ENCODE peak calls at places on chromosomes 1 and 21, in five cellular contexts. One of them, this sample, is unnamed. For H3K9me3, the result is how much of the 10 kb centered on the place peaks cover.

GRCh38 chr21:35974801-35975200 is 85.5 kb downstream of the SETD4 start:
- DNase-seq in esophagus muscularis mucosa: no peak
- DNase-seq in testis: no peak
- DNase-seq in adrenal gland: no peak
- DNase-seq in suprapubic skin: no peak
- DNase-seq in this sample: no peak

GRCh38 chr1:10827377-10828333 is 31.2 kb upstream of the CASZ1 start:
- DNase-seq in adrenal gland: no peak
- DNase-seq in suprapubic skin: no peak
- DNase-seq in esophagus muscularis mucosa: no peak
- DNase-seq in testis: no peak
- DNase-seq in this sample: no peak

GRCh38 chr1:66489146-66489545 is 44.8 kb upstream of the SGIP1 start:
- DNase-seq in esophagus muscularis mucosa: no peak
- DNase-seq in adrenal gland: no peak
- DNase-seq in suprapubic skin: no peak
- DNase-seq in testis: no peak
- DNase-seq in this sample: no peak

GRCh38 chr1:14108356-14109275 is 408.6 kb downstream of the PRDM2 start:
- DNase-seq in suprapubic skin: no peak
- DNase-seq in testis: no peak
- DNase-seq in adrenal gland: no peak
- DNase-seq in esophagus muscularis mucosa: peak
- DNase-seq in this sample: no peak

GRCh38 chr1:188857526-188858087 is 1620.1 kb downstream of the BRINP3 start:
- DNase-seq in suprapubic skin: no peak
- DNase-seq in testis: peak
- DNase-seq in esophagus muscularis mucosa: no peak
- DNase-seq in adrenal gland: no peak
- DNase-seq in this sample: no peak

GRCh38 chr1:110085666-110086065 is 15.2 kb upstream of the ALX3 start:
- DNase-seq in suprapubic skin: no peak
- DNase-seq in adrenal gland: no peak
- DNase-seq in testis: no peak
- DNase-seq in esophagus muscularis mucosa: no peak
- DNase-seq in this sample: no peak

GRCh38 chr1:7891804-7892203 is 38.9 kb upstream of the UTS2 start:
- DNase-seq in suprapubic skin: no peak
- DNase-seq in esophagus muscularis mucosa: no peak
- DNase-seq in testis: no peak
- DNase-seq in adrenal gland: no peak
- DNase-seq in this sample: no peak

GRCh38 chr1:171185064-171185463 is at the start of gene FMO2:
- DNase-seq in adrenal gland: no peak
- DNase-seq in esophagus muscularis mucosa: no peak
- DNase-seq in testis: no peak
- DNase-seq in suprapubic skin: no peak
- DNase-seq in this sample: peak

GRCh38 chr1:91478693-91479234 is 21.9 kb upstream of the CDC7 start:
- DNase-seq in adrenal gland: no peak
- DNase-seq in testis: no peak
- DNase-seq in suprapubic skin: no peak
- DNase-seq in esophagus muscularis mucosa: peak
- DNase-seq in this sample: no peak

GRCh38 chr1:19448491-19449439 is 36.6 kb downstream of the CAPZB start:
- DNase-seq in suprapubic skin: peak
- DNase-seq in testis: no peak
- DNase-seq in adrenal gland: peak
- DNase-seq in esophagus muscularis mucosa: no peak
- DNase-seq in this sample: peak

GRCh38 chr21:28547795-28548194 is 444.9 kb downstream of the LTN1 start:
- DNase-seq in esophagus muscularis mucosa: no peak
- DNase-seq in suprapubic skin: no peak
- DNase-seq in adrenal gland: no peak
- DNase-seq in testis: no peak
- DNase-seq in this sample: no peak

GRCh38 chr1:30984167-30984870 is 75.8 kb upstream of the SDC3 start:
- DNase-seq in esophagus muscularis mucosa: no peak
- DNase-seq in testis: no peak
- DNase-seq in suprapubic skin: no peak
- DNase-seq in adrenal gland: no peak
- DNase-seq in this sample: no peak

GRCh38 chr1:225462714-225463574 is 35.1 kb upstream of the LBR start:
- DNase-seq in adrenal gland: no peak
- DNase-seq in testis: no peak
- DNase-seq in esophagus muscularis mucosa: no peak
- DNase-seq in suprapubic skin: peak
- DNase-seq in this sample: no peak

GRCh38 chr1:151147132-151147503 is 687 bp upstream of the SEMA6C start:
- DNase-seq in testis: no peak
- DNase-seq in adrenal gland: no peak
- DNase-seq in suprapubic skin: no peak
- DNase-seq in esophagus muscularis mucosa: no peak
- DNase-seq in this sample: no peak

GRCh38 chr1:1291023-1291528 is 10.8 kb downstream of the SCNN1D start:
- DNase-seq in adrenal gland: peak
- DNase-seq in suprapubic skin: no peak
- DNase-seq in esophagus muscularis mucosa: no peak
- DNase-seq in testis: no peak
- DNase-seq in this sample: no peak

GRCh38 chr1:221699582-221700519 is 42.0 kb downstream of the DUSP10 start:
- DNase-seq in testis: no peak
- DNase-seq in esophagus muscularis mucosa: no peak
- DNase-seq in adrenal gland: no peak
- DNase-seq in suprapubic skin: no peak
- DNase-seq in this sample: no peak

DNA sequence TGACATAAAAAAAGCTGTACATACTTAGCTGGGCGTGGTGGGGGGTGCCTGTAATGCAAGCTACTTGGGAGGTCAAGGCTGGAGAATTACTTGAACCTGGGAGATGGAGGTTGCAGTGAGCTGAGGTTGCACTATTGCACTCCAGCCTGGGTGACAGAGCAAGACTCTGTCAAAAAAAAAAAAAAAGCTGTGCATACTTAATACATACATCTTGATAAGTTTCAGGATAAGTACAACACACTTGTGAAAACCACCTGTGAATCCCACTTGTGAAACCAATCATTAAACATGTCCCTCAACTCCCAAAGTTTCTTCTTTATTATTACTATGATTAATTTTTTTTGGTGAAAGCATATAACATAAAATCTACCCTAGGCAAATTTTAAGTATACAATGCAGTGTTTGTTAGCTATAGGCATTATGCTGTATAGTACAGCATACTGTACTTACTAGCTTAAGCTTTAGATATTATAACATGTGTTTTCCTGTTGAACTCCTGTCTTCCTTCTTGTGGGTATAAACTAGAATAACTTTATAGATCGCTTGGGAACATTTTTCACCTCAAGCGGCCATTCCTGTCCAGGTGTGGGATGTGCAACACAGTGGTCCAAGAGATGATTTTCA is 41.4 kb downstream of the DISC1 start:
- DNase-seq in esophagus muscularis mucosa: no peak
- DNase-seq in adrenal gland: no peak
- DNase-seq in suprapubic skin: no peak
- DNase-seq in testis: no peak
- DNase-seq in this sample: no peak
- TF ChIP-seq POLR2A in esophagus muscularis mucosa: no peak
- TF ChIP-seq POLR2A in adrenal gland: no peak
- TF ChIP-seq POLR2A in suprapubic skin: no peak
- TF ChIP-seq POLR2A in testis: no peak
- TF ChIP-seq POLR2A in this sample: no peak

GRCh38 chr1:207052736-207053545 is at the start of gene PFKFB2:
- DNase-seq in suprapubic skin: peak
- DNase-seq in esophagus muscularis mucosa: peak
- DNase-seq in testis: peak
- DNase-seq in adrenal gland: peak
- DNase-seq in this sample: peak
- H3K27ac ChIP-seq in suprapubic skin: peak
- H3K27ac ChIP-seq in esophagus muscularis mucosa: peak
- H3K27ac ChIP-seq in testis: peak
- H3K27ac ChIP-seq in adrenal gland: peak
- H3K27ac ChIP-seq in this sample: peak

GRCh38 chr1:83530506-83530905 is 468.4 kb downstream of the TTLL7 start:
- DNase-seq in esophagus muscularis mucosa: no peak
- DNase-seq in suprapubic skin: no peak
- DNase-seq in testis: no peak
- DNase-seq in adrenal gland: no peak
- DNase-seq in this sample: no peak

DNA sequence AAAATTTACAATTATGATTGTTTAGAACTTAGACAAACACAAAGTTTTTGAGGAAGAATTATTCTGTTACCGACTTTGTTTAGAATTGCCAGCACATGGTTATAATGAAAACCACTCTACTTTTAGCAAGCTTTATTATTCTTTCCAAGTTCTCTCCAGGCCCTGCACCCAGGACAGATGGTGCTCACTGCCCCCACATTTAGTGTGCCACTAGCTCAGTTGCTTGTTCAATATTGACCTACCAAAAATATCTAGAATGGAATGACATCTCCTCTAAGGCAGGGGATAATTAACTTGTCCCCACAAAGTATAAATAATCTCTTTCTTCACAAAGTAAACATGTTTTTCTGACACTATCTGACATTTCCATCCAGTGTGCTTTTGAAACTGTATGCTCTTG is 467.0 kb downstream of the TTLL7 start:
- DNase-seq in adrenal gland: no peak
- DNase-seq in suprapubic skin: no peak
- DNase-seq in testis: no peak
- DNase-seq in esophagus muscularis mucosa: no peak
- DNase-seq in this sample: no peak
- H3K9me3 ChIP-seq in adrenal gland: under half
- H3K9me3 ChIP-seq in suprapubic skin: under half
- H3K9me3 ChIP-seq in testis: under half
- H3K9me3 ChIP-seq in esophagus muscularis mucosa: under half
- H3K9me3 ChIP-seq in this sample: under half

GRCh38 chr1:202861420-202862121 is 27.4 kb downstream of the RABIF start:
- DNase-seq in esophagus muscularis mucosa: peak
- DNase-seq in suprapubic skin: peak
- DNase-seq in testis: peak
- DNase-seq in adrenal gland: peak
- DNase-seq in this sample: peak
- TF ChIP-seq POLR2A in esophagus muscularis mucosa: no peak
- TF ChIP-seq POLR2A in suprapubic skin: no peak
- TF ChIP-seq POLR2A in testis: peak
- TF ChIP-seq POLR2A in adrenal gland: no peak
- TF ChIP-seq POLR2A in this sample: peak

DNA sequence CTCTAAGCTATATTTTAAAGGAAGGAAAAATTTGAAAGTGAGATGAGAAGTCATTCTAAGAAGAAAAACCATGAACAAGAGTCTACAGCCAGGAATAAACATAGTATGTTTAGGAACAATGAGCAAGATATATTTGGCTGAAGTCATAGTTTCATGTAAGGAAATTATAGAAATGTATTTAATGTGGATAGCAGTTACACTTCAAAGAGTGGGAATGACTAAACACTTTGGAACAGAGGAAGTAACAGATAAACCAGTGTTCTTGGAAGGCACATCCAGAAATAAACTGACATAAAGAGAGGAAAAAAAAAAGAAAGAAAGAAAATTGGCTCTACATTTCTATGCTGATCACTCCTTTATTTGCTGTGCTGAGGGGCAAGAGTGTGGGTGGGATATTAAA is 18.0 kb downstream of the C8A start:
- DNase-seq in adrenal gland: no peak
- DNase-seq in testis: no peak
- DNase-seq in esophagus muscularis mucosa: no peak
- DNase-seq in suprapubic skin: no peak
- DNase-seq in this sample: no peak
- H3K27ac ChIP-seq in adrenal gland: no peak
- H3K27ac ChIP-seq in testis: no peak
- H3K27ac ChIP-seq in esophagus muscularis mucosa: no peak
- H3K27ac ChIP-seq in suprapubic skin: no peak
- H3K27ac ChIP-seq in this sample: no peak

GRCh38 chr1:3338725-3339070 is 115.8 kb upstream of the ARHGEF16 start:
- DNase-seq in suprapubic skin: no peak
- DNase-seq in esophagus muscularis mucosa: no peak
- DNase-seq in testis: no peak
- DNase-seq in adrenal gland: no peak
- DNase-seq in this sample: no peak

GRCh38 chr1:3339856-3340255 is 114.6 kb upstream of the ARHGEF16 start:
- DNase-seq in testis: no peak
- DNase-seq in suprapubic skin: no peak
- DNase-seq in adrenal gland: no peak
- DNase-seq in esophagus muscularis mucosa: no peak
- DNase-seq in this sample: no peak

GRCh38 chr1:3342960-3343359 is 111.5 kb upstream of the ARHGEF16 start:
- DNase-seq in testis: no peak
- DNase-seq in esophagus muscularis mucosa: no peak
- DNase-seq in suprapubic skin: no peak
- DNase-seq in adrenal gland: no peak
- DNase-seq in this sample: no peak

GRCh38 chr1:3341236-3341994 is 113.0 kb upstream of the ARHGEF16 start:
- DNase-seq in suprapubic skin: no peak
- DNase-seq in esophagus muscularis mucosa: no peak
- DNase-seq in adrenal gland: no peak
- DNase-seq in testis: no peak
- DNase-seq in this sample: no peak

GRCh38 chr1:3340548-3341235 is 113.8 kb upstream of the ARHGEF16 start:
- DNase-seq in esophagus muscularis mucosa: no peak
- DNase-seq in suprapubic skin: no peak
- DNase-seq in testis: no peak
- DNase-seq in adrenal gland: no peak
- DNase-seq in this sample: no peak
- H3K9me3 ChIP-seq in esophagus muscularis mucosa: under half
- H3K9me3 ChIP-seq in suprapubic skin: under half
- H3K9me3 ChIP-seq in testis: under half
- H3K9me3 ChIP-seq in adrenal gland: under half
- H3K9me3 ChIP-seq in this sample: under half